ENCODE peak calls at places on chromosomes 1 and 21, in seven cellular contexts. Y, J, M, V, H, A and U are unnamed samples.
A peak's percentile ranks its signal among the peaks of the same experiment; 100 is the strongest.

GRCh38 chr1:2300851-2301606 is 72.9 kb downstream of the SKI start:
- DNase-seq in V (peak; percentile 69), Y (no peak), A (peak; percentile 92), J (no peak), M (peak; percentile 87), H (peak; percentile 76), U (no peak)

GRCh38 chr1:224182057-224182865 is 779 bp upstream of the DEGS1 start:
- DNase-seq in M (no peak), Y (no peak), J (no peak), V (no peak), A (no peak), H (peak; percentile 49), U (no peak)

GRCh38 chr1:24215226-24215814 is 28.2 kb upstream of the IFNLR1 start:
- DNase-seq in V (no peak), Y (no peak), M (no peak), H (no peak), A (no peak), J (no peak), U (no peak)

GRCh38 chr1:181087400-181087901 is 1.0 kb upstream of the IER5 start:
- DNase-seq in J (no peak), M (no peak), A (no peak), V (no peak), Y (no peak), H (no peak), U (no peak)

GRCh38 chr1:240650877-240651276 is 38.9 kb upstream of the GREM2 start:
- DNase-seq in V (no peak), M (no peak), J (no peak), Y (no peak), H (no peak), A (no peak), U (no peak)

GRCh38 chr1:109067883-109068282 is 7.9 kb downstream of the TAF13 start:
- DNase-seq in H (no peak), A (no peak), V (no peak), J (no peak), Y (no peak), M (no peak), U (no peak)

GRCh38 chr1:89978763-89979162 is 16.1 kb upstream of the ZNF326 start:
- DNase-seq in A (no peak), V (no peak), J (peak; percentile 71), M (no peak), H (no peak), Y (no peak), U (no peak)

GRCh38 chr1:57839488-57839887 is 415.6 kb upstream of the DAB1 start:
- DNase-seq in V (no peak), A (no peak), J (no peak), M (no peak), Y (no peak), H (no peak), U (no peak)

GRCh38 chr1:65003316-65003664 is 36.9 kb upstream of the JAK1 start:
- DNase-seq in V (no peak), A (no peak), Y (no peak), J (no peak), M (no peak), H (no peak), U (no peak)

GRCh38 chr1:226362891-226363447 is 44.9 kb downstream of the PARP1 start:
- DNase-seq in J (no peak), H (no peak), V (no peak), M (no peak), Y (no peak), A (no peak), U (no peak)

GRCh38 chr1:160149235-160149634 is 2.2 kb upstream of the ATP1A4 start:
- DNase-seq in M (no peak), A (no peak), H (no peak), Y (no peak), J (peak; percentile 28), V (no peak), U (no peak)

GRCh38 chr1:219724440-219724839 is 111.5 kb upstream of the ZC3H11B start:
- DNase-seq in J (no peak), A (no peak), Y (no peak), M (no peak), V (no peak), H (no peak), U (no peak)

GRCh38 chr1:66437136-66437401 is 96.9 kb upstream of the SGIP1 start:
- DNase-seq in H (no peak), A (no peak), V (no peak), Y (no peak), M (no peak), J (no peak), U (no peak)

GRCh38 chr1:224482619-224483018 is 48.0 kb upstream of the WDR26 start:
- DNase-seq in Y (no peak), H (no peak), M (no peak), V (no peak), A (no peak), J (no peak), U (no peak)

GRCh38 chr1:21262282-21263051 is 27.8 kb downstream of the ECE1 start:
- DNase-seq in A (peak; percentile 97), V (peak; percentile 76), J (peak; percentile 95), H (no peak), Y (no peak), M (peak; percentile 86), U (peak; percentile 85)

GRCh38 chr1:199685369-199685768 is 342.1 kb upstream of the NR5A2 start:
- DNase-seq in Y (no peak), J (peak; percentile 51), H (no peak), A (no peak), M (no peak), V (no peak), U (peak; percentile 8)

GRCh38 chr1:94270801-94271203 is 33.4 kb upstream of the ARHGAP29 start:
- DNase-seq in A (no peak), J (peak; percentile 44), Y (peak; percentile 79), H (no peak), M (no peak), V (no peak), U (no peak)

GRCh38 chr1:155175927-155176371 is 2.3 kb downstream of the TRIM46 start:
- DNase-seq in Y (no peak), H (peak; percentile 49), M (no peak), J (no peak), A (peak; percentile 66), V (peak; percentile 40), U (no peak)

GRCh38 chr1:54973205-54973921 is 7.1 kb upstream of the TMEM61 start:
- DNase-seq in Y (no peak), A (peak; percentile 77), M (peak; percentile 46), H (no peak), J (peak; percentile 16), V (no peak), U (no peak)

GRCh38 chr1:70767377-70767776 is 280.2 kb downstream of the PTGER3 start:
- DNase-seq in J (peak; percentile 59), A (no peak), M (no peak), Y (no peak), H (no peak), V (no peak), U (no peak)

GRCh38 chr21:14533555-14534400 is 12.3 kb downstream of the SAMSN1 start:
- DNase-seq in Y (peak; percentile 42), J (peak; percentile 12), V (no peak), M (no peak), A (no peak), H (no peak), U (no peak)

GRCh38 chr1:29357452-29357851 is 121.1 kb downstream of the PTPRU start:
- DNase-seq in J (no peak), H (no peak), Y (no peak), A (no peak), M (no peak), V (no peak), U (no peak)

GRCh38 chr1:163820748-163821147 is 499.0 kb downstream of the NUF2 start:
- DNase-seq in M (no peak), A (no peak), J (no peak), Y (no peak), H (no peak), V (no peak), U (no peak)

GRCh38 chr1:206914138-206914537 is 7.6 kb downstream of the FCMR start:
- DNase-seq in H (no peak), Y (no peak), A (no peak), V (no peak), J (no peak), M (no peak), U (no peak)

GRCh38 chr1:111538343-111539035 is 35.1 kb upstream of the ADORA3 start:
- DNase-seq in M (no peak), V (no peak), H (no peak), A (no peak), Y (no peak), J (peak; percentile 32), U (no peak)

GRCh38 chr1:172966844-172967540 is 83.7 kb downstream of the TNFSF18 start:
- DNase-seq in V (no peak), H (no peak), Y (no peak), A (no peak), M (no peak), J (peak; percentile 45), U (no peak)

GRCh38 chr21:44702973-44703730 is 6.2 kb downstream of the KRTAP10-12 start:
- DNase-seq in J (no peak), H (no peak), Y (no peak), M (no peak), V (no peak), A (peak; percentile 59), U (no peak)
- TF ChIP-seq CTCF in J (no peak), H (no peak), Y (no peak), M (no peak), V (no peak), A (no peak), U (no peak)

GRCh38 chr1:36542962-36543515 is 60.3 kb upstream of the CSF3R start:
- DNase-seq in A (peak; percentile 28), M (no peak), H (no peak), V (no peak), J (no peak), Y (no peak), U (no peak)
- TF ChIP-seq CTCF in A (no peak), M (no peak), H (no peak), V (no peak), J (peak; percentile 57), Y (peak; percentile 18), U (no peak)

GRCh38 chr1:22628698-22629444 is 7.6 kb upstream of the C1QA start:
- DNase-seq in M (no peak), A (no peak), Y (no peak), J (no peak), H (no peak), V (no peak), U (no peak)

GRCh38 chr1:22627331-22627730 is 9.1 kb upstream of the C1QA start:
- DNase-seq in J (no peak), A (no peak), M (no peak), V (no peak), H (no peak), Y (no peak), U (no peak)

GRCh38 chr1:22625262-22625925 is 11.0 kb upstream of the C1QA start:
- DNase-seq in H (no peak), J (no peak), V (no peak), A (no peak), M (no peak), Y (no peak), U (no peak)

GRCh38 chr1:22629886-22630285 is 6.5 kb upstream of the C1QA start:
- DNase-seq in M (no peak), A (no peak), Y (no peak), H (no peak), V (no peak), J (no peak), U (no peak)

GRCh38 chr1:22626219-22626902 is 10.1 kb upstream of the C1QA start:
- DNase-seq in A (no peak), M (no peak), H (no peak), Y (no peak), V (no peak), J (no peak), U (no peak)
- TF ChIP-seq CTCF in A (no peak), M (no peak), H (no peak), Y (no peak), V (no peak), J (no peak), U (no peak)

GRCh38 chr1:187641907-187642306 is 813.2 kb downstream of the PLA2G4A start:
- DNase-seq in A (no peak), J (no peak), M (no peak), V (no peak), H (no peak), Y (no peak), U (no peak)
- TF ChIP-seq CTCF in A (no peak), J (no peak), M (no peak), V (no peak), H (no peak), Y (no peak), U (no peak)